ENCODE peak calls at places on chromosomes 12 and 14, in ten cellular contexts. B is fibroblast of lung, H is K562, Q is cardiac muscle cell, X is PC-3, E is IMR-90, T is ascending aorta, S is ovary, I is tibial nerve, D is testis. K is an unnamed sample.
A peak's percentile ranks its signal among the peaks of the same experiment; 100 is the strongest.

GRCh38 chr14:99035268-99035667 is 236.7 kb downstream of the BCL11B start:
- DNase-seq in H (no peak), I (peak; percentile 59), D (peak; percentile 64), X (no peak), Q (peak; percentile 51), S (no peak), B (peak; percentile 52), T (no peak), E (no peak), K (no peak)

GRCh38 chr14:101288436-101289229 is 272.7 kb upstream of the DIO3 start:
- DNase-seq in H (no peak), X (no peak), D (peak; percentile 16), S (peak; percentile 31), E (no peak), T (no peak), B (no peak), Q (peak; percentile 16), I (peak; percentile 9), K (no peak)

GRCh38 chr12:65875635-65876034 is 51.4 kb downstream of the HMGA2 start:
- DNase-seq in D (no peak), Q (peak; percentile 39), S (peak; percentile 41), E (peak; percentile 69), H (no peak), X (no peak), B (peak; percentile 64), I (no peak), T (no peak), K (peak; percentile 58)

GRCh38 chr12:104519190-104519857 is 62.6 kb downstream of the CHST11 start:
- DNase-seq in T (no peak), D (no peak), E (no peak), Q (no peak), B (no peak), S (no peak), H (no peak), I (no peak), X (no peak), K (no peak)

GRCh38 chr12:21526053-21526452 is at the start of gene SPX:
- DNase-seq in H (no peak), E (peak; percentile 26), S (no peak), X (peak; percentile 63), B (no peak), I (no peak), T (no peak), D (no peak), Q (peak; percentile 13), K (no peak)

GRCh38 chr12:15691372-15691771 is 97.8 kb downstream of the EPS8 start:
- DNase-seq in S (no peak), D (no peak), I (no peak), H (no peak), T (no peak), Q (no peak), X (no peak), E (no peak), B (no peak), K (no peak)

GRCh38 chr14:24921903-24922302 is 128.0 kb downstream of the STXBP6 start:
- DNase-seq in B (peak; percentile 72), H (no peak), E (peak; percentile 60), X (no peak), T (no peak), D (no peak), Q (peak; percentile 39), S (no peak), I (no peak), K (no peak)

GRCh38 chr14:91872011-91872476 is 4.7 kb upstream of the TC2N start:
- DNase-seq in X (peak; percentile 20), B (no peak), S (no peak), H (no peak), Q (no peak), D (no peak), E (no peak), I (no peak), T (no peak), K (no peak)

GRCh38 chr14:72615511-72616121 is 278.3 kb downstream of the DPF3 start:
- DNase-seq in E (peak; percentile 47), S (no peak), H (no peak), B (peak; percentile 75), X (peak; percentile 79), D (no peak), Q (peak; percentile 60), T (no peak), I (no peak), K (no peak)

GRCh38 chr12:53695148-53696138 is 19.6 kb upstream of the ATP5MC2 start:
- DNase-seq in T (no peak), E (peak; percentile 55), Q (peak; percentile 62), S (no peak), I (no peak), D (no peak), B (peak; percentile 69), X (peak; percentile 16), H (peak; percentile 49), K (no peak)

GRCh38 chr12:119613319-119613936 is 19.9 kb downstream of the TMEM233 start:
- DNase-seq in T (no peak), E (peak; percentile 3), I (no peak), B (peak; percentile 52), X (peak; percentile 88), D (no peak), Q (no peak), S (no peak), H (no peak), K (no peak)

GRCh38 chr12:51848843-51849735 is 571 bp upstream of the FIGNL2 start:
- DNase-seq in S (no peak), H (peak; percentile 48), X (no peak), B (no peak), D (no peak), T (no peak), Q (no peak), I (no peak), E (no peak), K (no peak)

DNA sequence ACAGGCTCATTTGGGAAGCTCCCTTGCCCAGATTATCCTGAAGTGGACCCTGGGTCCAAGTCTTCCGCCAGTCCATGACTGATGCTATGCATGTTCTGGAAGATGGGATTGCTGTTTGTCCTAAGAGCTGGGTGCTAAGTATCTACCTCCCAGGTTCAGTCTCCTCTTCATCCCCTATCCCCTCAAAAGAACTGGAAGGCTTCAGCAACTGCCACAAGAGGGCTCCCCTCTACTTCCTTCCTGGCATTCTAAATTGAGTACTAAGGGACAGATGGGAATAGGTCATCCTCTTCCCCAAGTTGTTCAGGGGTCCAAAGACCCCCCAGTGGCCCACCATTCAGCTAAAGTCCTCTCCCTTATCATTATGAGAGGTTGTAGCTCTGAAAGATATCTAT is 9.0 kb upstream of the FKBP11 start:
- DNase-seq in B (no peak), S (no peak), Q (no peak), X (peak; percentile 18), D (no peak), T (no peak), H (peak; percentile 25), E (no peak), I (no peak), K (no peak)
- TF ChIP-seq CTCF in B (peak; percentile 40), S (no peak), Q (peak; percentile 35), X (peak; percentile 61), D (no peak), T (peak; percentile 7), H (peak; percentile 56), E (peak; percentile 22), I (no peak), K (peak; percentile 41)

DNA sequence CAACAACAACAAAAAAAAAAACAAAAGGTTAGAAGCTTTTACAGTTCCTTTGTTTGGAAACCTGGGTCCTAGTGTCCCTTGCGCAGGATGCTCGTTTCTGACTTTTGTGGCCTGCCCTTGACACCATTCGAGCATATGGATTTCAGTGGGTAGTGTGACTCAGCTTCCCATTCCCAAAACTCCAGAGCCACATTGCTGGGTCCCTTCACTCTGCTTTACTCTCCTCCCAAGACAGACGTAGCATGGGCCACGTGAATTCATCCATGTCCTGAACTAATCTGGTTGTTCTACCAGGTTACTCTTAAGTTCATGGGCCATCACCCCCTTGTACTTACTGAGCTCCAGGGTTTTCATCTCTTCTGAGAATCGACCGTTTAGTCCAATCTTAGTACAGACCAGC is 68.0 kb upstream of the MAX start:
- DNase-seq in B (no peak), E (no peak), D (no peak), T (no peak), I (no peak), X (no peak), Q (no peak), S (no peak), H (no peak), K (no peak)
- H3K4me3 ChIP-seq in B (peak overlapping the region; percentile 43), E (no peak overlapping the region), D (no peak overlapping the region), T (peak overlapping the region; percentile 47), I (no peak overlapping the region), X (peak overlapping the region; percentile 65), Q (no peak overlapping the region), S (no peak overlapping the region), H (no peak overlapping the region), K (no peak overlapping the region)

DNA sequence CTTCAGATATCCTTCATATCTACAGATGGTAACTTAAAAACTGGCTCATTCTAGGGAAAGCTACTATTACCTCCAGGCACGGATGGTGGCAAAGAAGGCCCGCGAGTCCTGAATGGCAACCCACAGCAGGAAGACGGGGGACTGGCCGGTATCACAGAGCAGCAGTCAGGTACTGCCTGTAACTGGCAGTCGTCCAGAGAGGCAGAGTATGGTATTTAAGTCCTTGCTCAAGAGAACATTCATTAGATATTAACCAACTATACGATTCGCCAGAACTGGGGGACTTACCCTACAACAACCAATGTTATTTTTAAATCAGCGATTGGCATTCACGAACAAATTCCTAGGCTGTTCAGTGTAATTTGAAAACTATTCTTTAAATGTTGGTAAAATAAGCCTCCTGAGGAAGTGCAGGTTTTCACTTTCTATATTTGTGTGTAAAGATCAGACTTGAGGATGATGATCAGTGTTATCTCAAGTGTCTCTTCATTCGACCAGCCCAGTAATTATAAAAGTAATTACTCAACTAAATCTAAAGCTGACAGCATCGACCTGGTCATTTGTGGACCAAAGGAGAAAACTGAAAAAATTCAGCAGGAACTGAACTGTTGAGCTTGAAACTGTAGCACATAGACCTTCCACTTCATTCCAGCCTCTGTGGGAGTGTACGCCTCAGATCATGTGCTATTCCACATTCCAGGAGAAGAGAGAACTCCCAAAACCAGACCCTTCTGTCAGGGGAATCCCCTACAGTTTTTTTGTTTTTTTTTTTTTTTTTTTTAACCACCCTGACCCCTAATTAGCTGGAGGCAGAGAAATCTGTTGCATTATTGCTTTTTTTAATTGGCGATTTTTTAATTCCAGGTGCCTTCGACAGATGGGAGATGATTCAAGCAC is 75.6 kb downstream of the ESR2 start:
- DNase-seq in H (no peak), S (peak; percentile 54), I (no peak), D (peak; percentile 66), B (peak; percentile 19), Q (peak; percentile 65), T (no peak), X (no peak), E (no peak), K (no peak)
- H3K36me3 ChIP-seq in H (no peaks in the 10 kb centered on the region), S (no peaks in the 10 kb centered on the region), I (peaks cover 5% of the 10 kb centered on the region), D (no peaks in the 10 kb centered on the region), B (no peaks in the 10 kb centered on the region), Q (peaks cover 10% of the 10 kb centered on the region), T (peaks cover 100% of the 10 kb centered on the region), X (no peaks in the 10 kb centered on the region), E (peaks cover 12% of the 10 kb centered on the region), K (no peaks in the 10 kb centered on the region)

DNA sequence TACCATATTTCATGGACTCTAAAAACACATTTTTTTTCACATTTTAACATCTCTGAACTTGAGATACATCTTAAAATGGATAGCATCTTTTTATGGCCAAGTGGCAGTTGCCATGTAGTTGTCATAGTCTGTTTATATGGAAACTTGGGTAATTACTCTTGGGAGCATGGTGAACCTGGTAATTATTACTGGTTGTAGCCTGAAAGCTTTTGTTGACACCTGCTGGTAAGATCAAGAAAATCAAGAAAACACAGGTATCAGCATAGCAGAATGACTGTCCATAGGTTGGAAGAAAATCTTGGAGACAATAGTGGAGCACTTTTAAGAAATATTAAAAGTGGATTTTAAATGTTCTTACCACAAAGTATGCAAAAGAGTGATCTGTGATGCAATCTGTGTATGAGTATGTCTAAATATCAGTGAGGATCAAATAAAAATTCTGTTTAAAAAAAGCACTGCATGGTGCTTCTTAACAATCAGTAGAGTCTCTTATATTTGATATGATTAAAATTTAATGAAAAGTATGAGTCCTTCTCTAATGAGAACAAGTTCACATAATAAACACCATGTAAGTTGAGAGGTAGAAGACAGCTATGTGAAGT is 44.2 kb downstream of the TTC8 start:
- DNase-seq in T (no peak), D (no peak), H (peak; percentile 5), Q (peak; percentile 15), S (no peak), I (no peak), E (peak; percentile 23), X (peak; percentile 56), B (peak; percentile 20), K (no peak)
- TF ChIP-seq CTCF in T (peak; percentile 62), D (peak; percentile 31), H (peak; percentile 63), Q (peak; percentile 23), S (peak; percentile 5), I (peak; percentile 14), E (peak; percentile 29), X (peak; percentile 67), B (peak; percentile 29), K (peak; percentile 24)